ENCODE peak calls at places on chromosome 18, in eight cellular contexts. O, H, V, X, C, T, S and B are unnamed samples.

GRCh38 chr18:12470382-12471090 is 62.8 kb downstream of the PRELID3A start:
- DNase-seq in O (no peak), H (no peak), V (no peak), X (no peak), C (no peak), T (no peak), S (no peak), B (no peak)

GRCh38 chr18:8742382-8743361 is 37.3 kb downstream of the MTCL1 start:
- DNase-seq in O (no peak), H (no peak), V (no peak), X (no peak), C (no peak), T (no peak), S (no peak), B (no peak)

GRCh38 chr18:32910694-32911296 is 138.0 kb upstream of the KLHL14 start:
- DNase-seq in O (no peak), H (no peak), V (no peak), X (no peak), C (no peak), T (no peak), S (no peak), B (no peak)

GRCh38 chr18:54712315-54712714 is 116.0 kb upstream of the RAB27B start:
- DNase-seq in O (no peak), H (no peak), V (no peak), X (no peak), C (no peak), T (peak; percentile 27), S (no peak), B (no peak)

GRCh38 chr18:74407888-74408287 is 49.2 kb downstream of the DIPK1C start:
- DNase-seq in O (no peak), H (no peak), V (no peak), X (no peak), C (no peak), T (no peak), S (no peak), B (no peak)

GRCh38 chr18:71028285-71028762 is 739.5 kb downstream of the SOCS6 start:
- DNase-seq in O (no peak), H (no peak), V (no peak), X (no peak), C (no peak), T (no peak), S (no peak), B (no peak)

GRCh38 chr18:79637181-79637920 is 42.3 kb upstream of the CTDP1 start:
- DNase-seq in O (no peak), H (no peak), V (no peak), X (no peak), C (no peak), T (no peak), S (no peak), B (no peak)

GRCh38 chr18:25650201-25650941 is 298.4 kb upstream of the ZNF521 start:
- DNase-seq in O (no peak), H (no peak), V (no peak), X (no peak), C (no peak), T (peak; percentile 90), S (no peak), B (no peak)

GRCh38 chr18:12014091-12014490 is 32.8 kb downstream of the IMPA2 start:
- DNase-seq in O (no peak), H (no peak), V (no peak), X (no peak), C (no peak), T (no peak), S (no peak), B (peak; percentile 32)

GRCh38 chr18:12782521-12782920 is 79.7 kb downstream of the PSMG2 start:
- DNase-seq in O (no peak), H (no peak), V (no peak), X (no peak), C (no peak), T (peak; percentile 51), S (no peak), B (no peak)

GRCh38 chr18:74271656-74272055 is 20.1 kb downstream of the CYB5A start:
- DNase-seq in O (no peak), H (no peak), V (no peak), X (no peak), C (no peak), T (no peak), S (no peak), B (no peak)

GRCh38 chr18:31587538-31587937 is 4.1 kb upstream of the TTR start:
- DNase-seq in O (no peak), H (no peak), V (no peak), X (no peak), C (no peak), T (no peak), S (no peak), B (no peak)

GRCh38 chr18:8721716-8722115 is 16.4 kb downstream of the MTCL1 start:
- DNase-seq in O (no peak), H (no peak), V (no peak), X (no peak), C (no peak), T (peak; percentile 6), S (no peak), B (no peak)

GRCh38 chr18:51519571-51519970 is 322.1 kb upstream of the MEX3C start:
- DNase-seq in O (no peak), H (no peak), V (no peak), X (no peak), C (no peak), T (no peak), S (no peak), B (no peak)

GRCh38 chr18:11834772-11835171 is 16.4 kb upstream of the CHMP1B start:
- DNase-seq in O (no peak), H (no peak), V (no peak), X (no peak), C (no peak), T (no peak), S (no peak), B (no peak)

GRCh38 chr18:61635901-61636528 is 256.8 kb downstream of the RNF152 start:
- DNase-seq in O (no peak), H (peak; percentile 67), V (peak; percentile 30), X (peak; percentile 11), C (peak; percentile 27), T (peak; percentile 68), S (no peak), B (peak; percentile 72)

GRCh38 chr18:57210101-57210661 is 63.3 kb downstream of the BOD1L2 start:
- DNase-seq in O (no peak), H (peak; percentile 40), V (peak; percentile 37), X (no peak), C (no peak), T (peak; percentile 63), S (no peak), B (no peak)

GRCh38 chr18:22045221-22045918 is 124.0 kb upstream of the GATA6 start:
- DNase-seq in O (no peak), H (no peak), V (no peak), X (no peak), C (no peak), T (no peak), S (no peak), B (no peak)

GRCh38 chr18:24227976-24228660 is 89.3 kb downstream of the CABYR start:
- DNase-seq in O (no peak), H (no peak), V (no peak), X (no peak), C (no peak), T (peak; percentile 5), S (no peak), B (no peak)

GRCh38 chr18:48264508-48264907 is 144.7 kb downstream of the ZBTB7C start:
- DNase-seq in O (no peak), H (no peak), V (no peak), X (no peak), C (no peak), T (peak; percentile 54), S (no peak), B (no peak)

GRCh38 chr18:49625021-49625691 is 63.3 kb downstream of the LIPG start:
- DNase-seq in O (no peak), H (no peak), V (no peak), X (no peak), C (no peak), T (peak; percentile 25), S (no peak), B (no peak)

GRCh38 chr18:67788315-67788714 is 271.8 kb upstream of the DSEL start:
- DNase-seq in O (no peak), H (no peak), V (no peak), X (no peak), C (no peak), T (peak; percentile 8), S (no peak), B (no peak)

GRCh38 chr18:8151176-8151575 is 458.1 kb upstream of the RAB12 start:
- DNase-seq in O (no peak), H (no peak), V (no peak), X (no peak), C (no peak), T (no peak), S (no peak), B (no peak)

GRCh38 chr18:3790702-3791101 is 340.7 kb downstream of the TGIF1 start:
- DNase-seq in O (no peak), H (no peak), V (no peak), X (no peak), C (no peak), T (no peak), S (no peak), B (peak; percentile 20)